ENCODE peak calls at places on chromosomes 2 and 18, in six cellular contexts. G is fibroblast of mammary gland, Y is MV-4-11, B is amygdala, U is AG10803, C is body of pancreas. I is an unnamed sample.

GRCh38 chr2:144959416-144959815 is 439.5 kb upstream of the ZEB2 start:
- DNase-seq in G (no peak), Y (no peak), B (no peak), U (no peak), C (no peak), I (no peak)

GRCh38 chr2:229725716-229726346 is 11.5 kb upstream of the DNER start:
- DNase-seq in G (peak; percentile 94), Y (no peak), B (no peak), U (peak; percentile 54), C (no peak), I (peak; percentile 75)

GRCh38 chr2:74553892-74554820 is at the start of the genes DOK1 and LOXL3:
- DNase-seq in G (peak; percentile 84), Y (peak; percentile 66), B (no peak), U (peak; percentile 95), C (peak; percentile 85), I (peak; percentile 91)

GRCh38 chr2:138235041-138235440 is 266.5 kb upstream of the SPOPL start:
- DNase-seq in G (no peak), Y (no peak), B (no peak), U (no peak), C (no peak), I (no peak)

GRCh38 chr18:7572837-7573236 is 5.7 kb downstream of the PTPRM start:
- DNase-seq in G (no peak), Y (no peak), B (no peak), U (peak; percentile 27), C (no peak), I (no peak)

GRCh38 chr2:212384027-212384426 is 154.6 kb downstream of the ERBB4 start:
- DNase-seq in G (no peak), Y (no peak), B (no peak), U (no peak), C (no peak), I (no peak)

GRCh38 chr2:60963176-60963575 is 54.3 kb upstream of the PEX13 start:
- DNase-seq in G (no peak), Y (no peak), B (no peak), U (no peak), C (no peak), I (no peak)

GRCh38 chr2:64454316-64455030 is 511 bp downstream of the LGALSL start:
- DNase-seq in G (peak; percentile 28), Y (no peak), B (no peak), U (peak; percentile 15), C (peak; percentile 65), I (peak; percentile 48)

GRCh38 chr2:156331572-156332451 is 709 bp downstream of the NR4A2 start:
- DNase-seq in G (peak; percentile 82), Y (peak; percentile 92), B (no peak), U (peak; percentile 85), C (peak; percentile 69), I (peak; percentile 88)

GRCh38 chr2:24816884-24817283 is 23.7 kb downstream of the CENPO start:
- DNase-seq in G (peak; percentile 92), Y (no peak), B (no peak), U (peak; percentile 66), C (no peak), I (peak; percentile 90)

GRCh38 chr2:128302011-128302743 is 16.5 kb downstream of the HS6ST1 start:
- DNase-seq in G (no peak), Y (no peak), B (no peak), U (no peak), C (no peak), I (no peak)

GRCh38 chr2:141482697-141483096 is 648.1 kb downstream of the LRP1B start:
- DNase-seq in G (no peak), Y (no peak), B (no peak), U (no peak), C (no peak), I (no peak)

GRCh38 chr2:637804-638203 is 39.4 kb downstream of the TMEM18 start:
- DNase-seq in G (no peak), Y (no peak), B (no peak), U (no peak), C (no peak), I (no peak)

GRCh38 chr2:232460171-232460570 is 4.2 kb downstream of the ALPI start:
- DNase-seq in G (no peak), Y (no peak), B (no peak), U (no peak), C (no peak), I (no peak)

GRCh38 chr18:2192562-2192961 is 378.7 kb downstream of the METTL4 start:
- DNase-seq in G (no peak), Y (no peak), B (no peak), U (no peak), C (no peak), I (no peak)

GRCh38 chr18:10320201-10320600 is 134.2 kb upstream of the APCDD1 start:
- DNase-seq in G (no peak), Y (no peak), B (no peak), U (no peak), C (no peak), I (no peak)

GRCh38 chr2:20169796-20170467 is 55.0 kb downstream of the SDC1 start:
- DNase-seq in G (peak; percentile 37), Y (no peak), B (no peak), U (no peak), C (no peak), I (peak; percentile 29)

GRCh38 chr2:214217599-214217998 is 193.3 kb upstream of the VWC2L start:
- DNase-seq in G (no peak), Y (no peak), B (no peak), U (no peak), C (no peak), I (no peak)

GRCh38 chr2:88078624-88079169 is 11.1 kb downstream of the SMYD1 start:
- DNase-seq in G (no peak), Y (no peak), B (no peak), U (no peak), C (no peak), I (no peak)

GRCh38 chr2:111029135-111029927 is 91.4 kb upstream of the BCL2L11 start:
- DNase-seq in G (no peak), Y (peak; percentile 57), B (no peak), U (no peak), C (no peak), I (no peak)

GRCh38 chr18:34697891-34698290 is 12.2 kb upstream of the DTNA start:
- DNase-seq in G (no peak), Y (no peak), B (no peak), U (no peak), C (no peak), I (no peak)

GRCh38 chr2:187575081-187576067 is 21.1 kb upstream of the TFPI start:
- DNase-seq in G (peak; percentile 27), Y (no peak), B (no peak), U (peak; percentile 63), C (no peak), I (peak; percentile 68)

GRCh38 chr18:57436965-57437333 is 1.8 kb downstream of the ONECUT2 start:
- DNase-seq in G (no peak), Y (no peak), B (no peak), U (no peak), C (no peak), I (no peak)

GRCh38 chr2:128402921-128403670 is 84.4 kb upstream of the HS6ST1 start:
- DNase-seq in G (no peak), Y (no peak), B (no peak), U (no peak), C (no peak), I (no peak)

GRCh38 chr2:53600835-53601234 is 166.8 kb upstream of the CHAC2 start:
- DNase-seq in G (peak; percentile 13), Y (no peak), B (no peak), U (peak; percentile 2), C (no peak), I (no peak)

GRCh38 chr18:76445275-76445674 is 49.8 kb downstream of the ZNF516 start:
- DNase-seq in G (peak; percentile 90), Y (no peak), B (no peak), U (peak; percentile 88), C (no peak), I (peak; percentile 88)